ENCODE peak calls at places on chromosome 21, in nine cellular contexts. F is SK-N-SH, I is stomach, R is HL-60, M is upper lobe of left lung, O is GM12891, N is breast epithelium, P is spleen, G is sigmoid colon. W is an unnamed sample.
A peak's percentile ranks its signal among the peaks of the same experiment; 100 is the strongest.

GRCh38 chr21:31750843-31751242 is 18.9 kb upstream of the SCAF4 start:
- DNase-seq in O (no peak), M (no peak), G (no peak), P (no peak), I (no peak), R (no peak), N (no peak), F (no peak), W (no peak)

GRCh38 chr21:20997308-20997632 is 939 bp upstream of the NCAM2 start:
- DNase-seq in F (peak; percentile 38), O (no peak), N (no peak), G (no peak), P (no peak), R (no peak), I (no peak), M (peak; percentile 47), W (no peak)

GRCh38 chr21:46557469-46557868 is 47.4 kb downstream of the S100B start:
- DNase-seq in M (peak; percentile 58), P (no peak), F (peak; percentile 10), R (no peak), N (no peak), O (no peak), G (peak; percentile 47), I (peak; percentile 14), W (no peak)

GRCh38 chr21:22145555-22145954 is 1147.3 kb downstream of the NCAM2 start:
- DNase-seq in N (no peak), G (no peak), R (no peak), F (no peak), O (no peak), P (no peak), M (no peak), I (no peak), W (no peak)

GRCh38 chr21:32411366-32412161 is 942 bp upstream of the EVA1C start:
- DNase-seq in P (peak; percentile 93), O (no peak), F (peak; percentile 60), N (peak; percentile 88), G (peak; percentile 97), I (peak; percentile 97), R (no peak), M (peak; percentile 97), W (no peak)

GRCh38 chr21:45412909-45413581 is 8.1 kb downstream of the COL18A1 start:
- DNase-seq in M (peak; percentile 67), N (no peak), O (no peak), F (no peak), I (no peak), P (peak; percentile 72), R (no peak), G (peak; percentile 68), W (no peak)

GRCh38 chr21:35852820-35853219 is 207.5 kb downstream of the SETD4 start:
- DNase-seq in I (no peak), N (no peak), F (no peak), O (no peak), G (no peak), R (no peak), P (no peak), M (no peak), W (no peak)

GRCh38 chr21:19368944-19369343 is 965.4 kb upstream of the TMPRSS15 start:
- DNase-seq in F (no peak), I (no peak), M (no peak), O (no peak), R (no peak), N (no peak), P (no peak), G (no peak), W (no peak)

GRCh38 chr21:36193200-36193599 is 36.6 kb downstream of the DOP1B start:
- DNase-seq in G (no peak), I (no peak), O (no peak), M (no peak), F (no peak), N (no peak), R (no peak), P (no peak), W (no peak)

GRCh38 chr21:40129809-40130208 is 262.6 kb downstream of the PCP4 start:
- DNase-seq in P (no peak), O (no peak), I (no peak), N (no peak), F (no peak), M (no peak), G (no peak), R (no peak), W (no peak)

GRCh38 chr21:35849131-35849530 is 211.2 kb downstream of the SETD4 start:
- DNase-seq in P (no peak), F (no peak), M (no peak), N (no peak), G (no peak), I (no peak), R (no peak), O (no peak), W (no peak)

GRCh38 chr21:46187814-46188213 is 3.6 kb upstream of the SPATC1L start:
- DNase-seq in N (no peak), G (no peak), F (no peak), I (no peak), M (no peak), O (no peak), P (no peak), R (no peak), W (no peak)

GRCh38 chr21:32172106-32172505 is 106.7 kb downstream of the MIS18A start:
- DNase-seq in M (no peak), O (no peak), I (no peak), F (no peak), N (no peak), G (no peak), P (no peak), R (no peak), W (no peak)

GRCh38 chr21:35138665-35139381 is 89.7 kb upstream of the RUNX1 start:
- DNase-seq in G (no peak), P (no peak), O (peak; percentile 23), M (no peak), R (no peak), N (no peak), I (no peak), F (no peak), W (no peak)

GRCh38 chr21:45292399-45293213 is 4.9 kb upstream of the POFUT2 start:
- DNase-seq in P (peak; percentile 94), N (peak; percentile 76), I (peak; percentile 84), M (peak; percentile 93), O (peak; percentile 85), F (peak; percentile 96), G (peak; percentile 96), R (peak; percentile 85), W (peak; percentile 86)

DNA sequence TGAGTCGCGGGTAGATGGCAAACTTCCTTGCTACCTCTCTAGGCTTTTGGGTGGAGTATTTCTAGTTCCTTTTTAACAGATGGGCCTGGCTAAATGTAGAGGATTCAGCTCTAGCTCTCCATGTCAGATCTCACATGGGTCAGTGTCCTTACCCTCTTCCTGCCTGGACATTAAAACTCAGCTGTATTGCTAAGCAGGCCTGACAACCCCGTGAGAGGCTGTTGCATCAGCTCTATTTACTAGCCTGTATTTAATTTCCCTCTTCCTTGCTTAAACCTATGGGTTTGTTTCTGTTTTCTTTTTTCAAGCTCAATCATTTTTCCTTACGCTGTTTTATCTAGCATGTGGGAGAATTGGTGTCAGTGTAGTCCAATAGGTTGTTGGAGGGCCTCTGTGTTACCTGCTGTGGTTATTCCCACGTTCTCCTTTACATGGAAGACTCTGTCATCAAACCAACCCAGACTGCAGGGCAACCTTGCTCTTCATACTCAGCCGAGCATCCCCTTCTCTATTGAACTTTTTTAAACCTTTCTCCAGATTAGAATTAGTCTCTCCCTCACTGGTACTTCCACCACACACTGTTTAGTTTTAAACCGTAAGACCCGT is 79.5 kb upstream of the BACH1 start:
- DNase-seq in I (no peak), O (no peak), G (no peak), M (no peak), N (no peak), F (no peak), R (no peak), P (no peak), W (no peak)
- TF ChIP-seq POLR2AphosphoS5 in I (no peak), O (no peak), G (no peak), M (no peak), N (no peak), F (no peak), R (no peak), P (no peak), W (no peak)

GRCh38 chr21:41903559-41904351 is 24.6 kb upstream of the PRDM15 start:
- DNase-seq in P (no peak), R (no peak), N (no peak), I (no peak), F (no peak), G (peak; percentile 40), M (peak; percentile 61), O (no peak), W (no peak)
- TF ChIP-seq POLR2AphosphoS5 in P (no peak), R (no peak), N (no peak), I (no peak), F (no peak), G (no peak), M (no peak), O (no peak), W (no peak)

DNA sequence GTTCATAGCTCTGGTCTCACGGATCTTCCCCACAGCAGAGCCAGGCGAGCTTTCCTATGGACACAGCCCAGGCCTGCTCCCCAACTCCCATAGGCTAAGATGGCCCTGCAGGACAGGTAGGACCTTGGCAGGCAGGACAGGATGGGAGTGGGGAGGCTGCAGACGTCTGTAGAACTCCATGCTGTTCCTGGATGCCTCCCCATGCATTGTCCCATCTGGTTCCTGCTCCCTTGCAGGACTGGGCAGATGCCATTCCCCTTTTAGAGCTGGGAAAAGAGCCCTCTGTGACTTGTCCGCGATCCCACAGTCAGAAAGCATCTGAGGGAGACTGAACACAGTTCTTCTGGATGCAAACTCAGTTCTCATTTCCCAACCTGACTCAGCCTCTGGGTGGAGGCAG is 71.9 kb upstream of the ATP5PO start:
- DNase-seq in F (no peak), P (no peak), G (no peak), R (no peak), N (no peak), I (no peak), M (no peak), O (no peak), W (no peak)
- TF ChIP-seq POLR2AphosphoS5 in F (no peak), P (no peak), G (no peak), R (no peak), N (no peak), I (no peak), M (no peak), O (no peak), W (no peak)

DNA sequence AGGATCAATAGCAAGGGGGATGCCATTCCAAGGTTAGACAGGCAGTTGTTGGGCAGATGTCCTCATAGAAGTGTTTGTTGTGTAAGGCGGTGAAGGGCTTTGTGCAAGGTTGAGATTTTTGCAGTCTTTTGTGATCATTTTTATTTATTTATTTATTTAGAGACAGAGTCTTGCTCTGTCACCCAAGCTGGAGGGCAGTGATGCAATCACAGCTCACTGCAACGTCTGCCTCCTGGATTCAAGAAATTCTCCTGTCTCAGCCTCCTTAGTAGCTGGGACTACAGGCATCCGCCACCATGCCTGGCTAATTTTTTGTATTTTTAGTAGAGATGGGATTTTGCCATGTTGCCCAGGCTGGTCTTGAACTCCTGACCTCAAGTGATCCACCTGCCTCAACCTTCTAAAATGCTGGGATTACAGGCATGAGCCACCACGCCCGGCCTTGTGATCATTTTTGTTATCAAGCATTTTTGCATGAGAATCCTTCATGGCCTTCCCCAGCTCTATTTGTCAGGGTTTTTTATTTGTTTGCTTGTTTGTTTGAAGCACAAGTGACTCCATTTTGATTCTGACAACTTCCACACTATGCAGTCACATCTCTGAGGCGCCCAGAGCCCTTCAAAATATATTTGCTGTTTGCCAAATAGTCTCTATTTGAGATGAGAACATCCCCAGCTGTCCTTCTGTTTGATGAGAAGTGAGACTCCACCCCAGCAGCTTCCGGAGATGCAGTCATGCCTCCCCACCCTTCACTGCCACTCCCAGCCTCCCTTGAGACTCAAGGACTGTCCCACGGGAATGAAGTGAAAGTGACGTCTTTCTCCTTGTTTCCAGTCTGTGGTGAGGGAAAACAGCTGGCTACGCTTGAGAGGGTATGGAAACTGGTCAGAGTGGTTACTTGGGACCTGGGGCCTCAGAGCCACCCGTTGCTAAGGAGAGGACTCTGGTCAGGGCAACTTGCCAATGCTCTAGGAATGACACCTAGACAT is 38.0 kb downstream of the TMEM50B start:
- DNase-seq in G (no peak), N (no peak), O (peak; percentile 31), M (no peak), F (no peak), I (no peak), P (peak; percentile 78), R (no peak), W (peak; percentile 32)
- TF ChIP-seq POLR2AphosphoS5 in G (no peak), N (no peak), O (no peak), M (peak; percentile 82), F (no peak), I (no peak), P (no peak), R (no peak), W (no peak)